ENCODE peak calls at places on chromosomes 7 and 10, in eight cellular contexts. One of them, this sample, is unnamed.

GRCh38 chr7:151085691-151086620 is at the start of gene AGAP3:
- DNase-seq in HCT116: peak; percentile 67
- DNase-seq in cardiac muscle cell: peak; percentile 80
- DNase-seq in fibroblast of lung: peak; percentile 80
- DNase-seq in adrenal gland: peak; percentile 92
- DNase-seq in naive thymus-derived CD4-positive, alpha-beta T cell: peak; percentile 46
- DNase-seq in left ventricle myocardium inferior: peak; percentile 92
- DNase-seq in endodermal cell: peak; percentile 93
- DNase-seq in this sample: peak; percentile 31

GRCh38 chr10:47141349-47141748 is 158.6 kb upstream of the GDF10 start:
- DNase-seq in endodermal cell: no peak
- DNase-seq in HCT116: no peak
- DNase-seq in adrenal gland: no peak
- DNase-seq in fibroblast of lung: no peak
- DNase-seq in cardiac muscle cell: no peak
- DNase-seq in naive thymus-derived CD4-positive, alpha-beta T cell: no peak
- DNase-seq in left ventricle myocardium inferior: no peak
- DNase-seq in this sample: no peak

GRCh38 chr10:106535304-106535964 is 629.1 kb downstream of the SORCS1 start:
- DNase-seq in left ventricle myocardium inferior: no peak
- DNase-seq in HCT116: no peak
- DNase-seq in cardiac muscle cell: no peak
- DNase-seq in naive thymus-derived CD4-positive, alpha-beta T cell: no peak
- DNase-seq in adrenal gland: no peak
- DNase-seq in fibroblast of lung: no peak
- DNase-seq in endodermal cell: peak; percentile 59
- DNase-seq in this sample: no peak

GRCh38 chr7:121195859-121196588 is 132.8 kb upstream of the WNT16 start:
- DNase-seq in adrenal gland: no peak
- DNase-seq in cardiac muscle cell: no peak
- DNase-seq in fibroblast of lung: peak; percentile 11
- DNase-seq in endodermal cell: no peak
- DNase-seq in left ventricle myocardium inferior: no peak
- DNase-seq in HCT116: no peak
- DNase-seq in naive thymus-derived CD4-positive, alpha-beta T cell: no peak
- DNase-seq in this sample: no peak

GRCh38 chr7:122528879-122529481 is 169.9 kb downstream of the RNF133 start:
- DNase-seq in HCT116: peak; percentile 39
- DNase-seq in cardiac muscle cell: peak; percentile 67
- DNase-seq in fibroblast of lung: peak; percentile 23
- DNase-seq in adrenal gland: no peak
- DNase-seq in naive thymus-derived CD4-positive, alpha-beta T cell: no peak
- DNase-seq in left ventricle myocardium inferior: no peak
- DNase-seq in endodermal cell: no peak
- DNase-seq in this sample: no peak

GRCh38 chr7:44646176-44646920 is 39.9 kb downstream of the OGDH start:
- DNase-seq in HCT116: no peak
- DNase-seq in cardiac muscle cell: no peak
- DNase-seq in left ventricle myocardium inferior: no peak
- DNase-seq in naive thymus-derived CD4-positive, alpha-beta T cell: no peak
- DNase-seq in fibroblast of lung: no peak
- DNase-seq in endodermal cell: peak; percentile 12
- DNase-seq in adrenal gland: no peak
- DNase-seq in this sample: no peak

GRCh38 chr10:13528875-13529713 is at the start of gene BEND7:
- DNase-seq in adrenal gland: peak; percentile 56
- DNase-seq in fibroblast of lung: peak; percentile 42
- DNase-seq in naive thymus-derived CD4-positive, alpha-beta T cell: no peak
- DNase-seq in endodermal cell: peak; percentile 66
- DNase-seq in HCT116: no peak
- DNase-seq in left ventricle myocardium inferior: peak; percentile 53
- DNase-seq in cardiac muscle cell: peak; percentile 23
- DNase-seq in this sample: no peak

GRCh38 chr10:110216240-110216639 is 8.8 kb downstream of the MXI1 start:
- DNase-seq in adrenal gland: no peak
- DNase-seq in naive thymus-derived CD4-positive, alpha-beta T cell: no peak
- DNase-seq in left ventricle myocardium inferior: no peak
- DNase-seq in HCT116: no peak
- DNase-seq in fibroblast of lung: no peak
- DNase-seq in cardiac muscle cell: no peak
- DNase-seq in endodermal cell: no peak
- DNase-seq in this sample: no peak

GRCh38 chr10:95377950-95378349 is 87.1 kb upstream of the PDLIM1 start:
- DNase-seq in adrenal gland: no peak
- DNase-seq in cardiac muscle cell: no peak
- DNase-seq in HCT116: no peak
- DNase-seq in left ventricle myocardium inferior: no peak
- DNase-seq in fibroblast of lung: no peak
- DNase-seq in naive thymus-derived CD4-positive, alpha-beta T cell: no peak
- DNase-seq in endodermal cell: no peak
- DNase-seq in this sample: no peak

GRCh38 chr7:130490287-130490686 is 1.6 kb upstream of the MEST start:
- DNase-seq in endodermal cell: peak; percentile 65
- DNase-seq in HCT116: no peak
- DNase-seq in left ventricle myocardium inferior: no peak
- DNase-seq in fibroblast of lung: peak; percentile 61
- DNase-seq in adrenal gland: no peak
- DNase-seq in naive thymus-derived CD4-positive, alpha-beta T cell: no peak
- DNase-seq in cardiac muscle cell: peak; percentile 20
- DNase-seq in this sample: no peak

GRCh38 chr10:123380491-123381085 is 226.4 kb downstream of the BUB3 start:
- DNase-seq in HCT116: no peak
- DNase-seq in adrenal gland: no peak
- DNase-seq in cardiac muscle cell: peak; percentile 29
- DNase-seq in left ventricle myocardium inferior: no peak
- DNase-seq in fibroblast of lung: peak; percentile 31
- DNase-seq in naive thymus-derived CD4-positive, alpha-beta T cell: peak; percentile 10
- DNase-seq in endodermal cell: no peak
- DNase-seq in this sample: no peak

GRCh38 chr10:62548686-62549085 is 174.5 kb downstream of the ZNF365 start:
- DNase-seq in cardiac muscle cell: no peak
- DNase-seq in HCT116: no peak
- DNase-seq in naive thymus-derived CD4-positive, alpha-beta T cell: no peak
- DNase-seq in left ventricle myocardium inferior: no peak
- DNase-seq in fibroblast of lung: peak; percentile 72
- DNase-seq in endodermal cell: no peak
- DNase-seq in adrenal gland: no peak
- DNase-seq in this sample: no peak

GRCh38 chr10:130984686-130985085 is 326.8 kb downstream of the TCERG1L start:
- DNase-seq in HCT116: no peak
- DNase-seq in endodermal cell: no peak
- DNase-seq in adrenal gland: no peak
- DNase-seq in naive thymus-derived CD4-positive, alpha-beta T cell: no peak
- DNase-seq in fibroblast of lung: no peak
- DNase-seq in left ventricle myocardium inferior: no peak
- DNase-seq in cardiac muscle cell: no peak
- DNase-seq in this sample: no peak

GRCh38 chr10:69459101-69459805 is 8.0 kb downstream of the TSPAN15 start:
- DNase-seq in naive thymus-derived CD4-positive, alpha-beta T cell: no peak
- DNase-seq in cardiac muscle cell: no peak
- DNase-seq in adrenal gland: no peak
- DNase-seq in left ventricle myocardium inferior: no peak
- DNase-seq in HCT116: no peak
- DNase-seq in endodermal cell: no peak
- DNase-seq in fibroblast of lung: no peak
- DNase-seq in this sample: no peak

GRCh38 chr10:111076191-111076681 is 593 bp upstream of the ADRA2A start:
- DNase-seq in adrenal gland: peak; percentile 63
- DNase-seq in cardiac muscle cell: peak; percentile 55
- DNase-seq in left ventricle myocardium inferior: peak; percentile 58
- DNase-seq in endodermal cell: peak; percentile 96
- DNase-seq in naive thymus-derived CD4-positive, alpha-beta T cell: peak; percentile 28
- DNase-seq in fibroblast of lung: peak; percentile 39
- DNase-seq in HCT116: peak; percentile 13
- DNase-seq in this sample: no peak

GRCh38 chr7:2851499-2851898 is 7.4 kb upstream of the GNA12 start:
- DNase-seq in left ventricle myocardium inferior: no peak
- DNase-seq in adrenal gland: no peak
- DNase-seq in naive thymus-derived CD4-positive, alpha-beta T cell: no peak
- DNase-seq in HCT116: no peak
- DNase-seq in cardiac muscle cell: no peak
- DNase-seq in fibroblast of lung: no peak
- DNase-seq in endodermal cell: no peak
- DNase-seq in this sample: no peak

GRCh38 chr10:11011966-11012365 is 5.7 kb upstream of the CELF2 start:
- DNase-seq in HCT116: no peak
- DNase-seq in endodermal cell: no peak
- DNase-seq in fibroblast of lung: no peak
- DNase-seq in cardiac muscle cell: no peak
- DNase-seq in adrenal gland: no peak
- DNase-seq in left ventricle myocardium inferior: no peak
- DNase-seq in naive thymus-derived CD4-positive, alpha-beta T cell: no peak
- DNase-seq in this sample: no peak

GRCh38 chr7:100887186-100887954 is 2.1 kb downstream of the UFSP1 start:
- DNase-seq in fibroblast of lung: no peak
- DNase-seq in naive thymus-derived CD4-positive, alpha-beta T cell: peak; percentile 51
- DNase-seq in endodermal cell: no peak
- DNase-seq in cardiac muscle cell: no peak
- DNase-seq in adrenal gland: peak; percentile 30
- DNase-seq in HCT116: no peak
- DNase-seq in left ventricle myocardium inferior: no peak
- DNase-seq in this sample: peak; percentile 53
- H3K4me1 ChIP-seq in fibroblast of lung: peaks cover 11% of the 10 kb centered on the region
- H3K4me1 ChIP-seq in naive thymus-derived CD4-positive, alpha-beta T cell: peaks cover 48% of the 10 kb centered on the region
- H3K4me1 ChIP-seq in endodermal cell: peaks cover 2% of the 10 kb centered on the region
- H3K4me1 ChIP-seq in cardiac muscle cell: peaks cover 22% of the 10 kb centered on the region
- H3K4me1 ChIP-seq in adrenal gland: peaks cover 16% of the 10 kb centered on the region
- H3K4me1 ChIP-seq in HCT116: peaks cover 8% of the 10 kb centered on the region
- H3K4me1 ChIP-seq in left ventricle myocardium inferior: peaks cover 42% of the 10 kb centered on the region
- H3K4me1 ChIP-seq in this sample: peaks cover 36% of the 10 kb centered on the region

DNA sequence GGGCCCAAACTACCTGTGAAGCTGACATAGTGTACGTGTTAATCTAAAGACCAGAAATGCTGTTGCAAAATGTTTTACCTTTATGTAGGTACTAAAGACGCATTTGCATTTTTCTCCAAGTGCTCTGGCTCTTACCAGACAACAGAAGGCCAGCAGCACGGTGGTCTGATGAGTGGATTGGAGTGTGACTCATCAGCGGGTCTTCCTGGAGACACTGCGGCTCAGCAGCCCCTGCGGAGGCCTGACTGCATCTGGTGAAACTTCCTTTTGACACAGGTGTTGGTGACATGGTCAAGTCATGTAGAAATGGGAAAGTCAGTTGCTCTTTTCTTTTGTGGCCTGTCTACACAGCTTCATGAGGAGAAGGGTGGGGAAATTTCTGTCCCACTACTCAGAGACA is 723.6 kb downstream of the INHBA start:
- DNase-seq in adrenal gland: no peak
- DNase-seq in HCT116: no peak
- DNase-seq in fibroblast of lung: peak; percentile 56
- DNase-seq in left ventricle myocardium inferior: no peak
- DNase-seq in endodermal cell: no peak
- DNase-seq in cardiac muscle cell: no peak
- DNase-seq in naive thymus-derived CD4-positive, alpha-beta T cell: no peak
- DNase-seq in this sample: no peak
- H3K27ac ChIP-seq in adrenal gland: no peak overlapping the region
- H3K27ac ChIP-seq in HCT116: no peak overlapping the region
- H3K27ac ChIP-seq in fibroblast of lung: no peak overlapping the region
- H3K27ac ChIP-seq in left ventricle myocardium inferior: no peak overlapping the region
- H3K27ac ChIP-seq in endodermal cell: no peak overlapping the region
- H3K27ac ChIP-seq in cardiac muscle cell: no peak overlapping the region
- H3K27ac ChIP-seq in naive thymus-derived CD4-positive, alpha-beta T cell: no peak overlapping the region
- H3K27ac ChIP-seq in this sample: no peak overlapping the region

GRCh38 chr10:30058111-30058510 is 1.3 kb downstream of the JCAD start:
- DNase-seq in adrenal gland: no peak
- DNase-seq in left ventricle myocardium inferior: no peak
- DNase-seq in naive thymus-derived CD4-positive, alpha-beta T cell: no peak
- DNase-seq in endodermal cell: peak; percentile 55
- DNase-seq in cardiac muscle cell: no peak
- DNase-seq in fibroblast of lung: no peak
- DNase-seq in HCT116: no peak
- DNase-seq in this sample: no peak
- H3K4me3 ChIP-seq in adrenal gland: peak overlapping the region; percentile 58
- H3K4me3 ChIP-seq in left ventricle myocardium inferior: peak overlapping the region; percentile 88
- H3K4me3 ChIP-seq in naive thymus-derived CD4-positive, alpha-beta T cell: no peak overlapping the region
- H3K4me3 ChIP-seq in endodermal cell: peak overlapping the region; percentile 84
- H3K4me3 ChIP-seq in cardiac muscle cell: peak overlapping the region; percentile 91
- H3K4me3 ChIP-seq in fibroblast of lung: peak overlapping the region; percentile 61
- H3K4me3 ChIP-seq in HCT116: peak overlapping the region; percentile 62
- H3K4me3 ChIP-seq in this sample: no peak overlapping the region

GRCh38 chr10:33005322-33006282 is 47.6 kb upstream of the ITGB1 start:
- DNase-seq in cardiac muscle cell: peak; percentile 97
- DNase-seq in adrenal gland: peak; percentile 78
- DNase-seq in endodermal cell: peak; percentile 92
- DNase-seq in HCT116: peak; percentile 89
- DNase-seq in left ventricle myocardium inferior: peak; percentile 71
- DNase-seq in naive thymus-derived CD4-positive, alpha-beta T cell: no peak
- DNase-seq in fibroblast of lung: peak; percentile 97
- DNase-seq in this sample: peak; percentile 17

GRCh38 chr10:33006342-33006887 is 48.4 kb upstream of the ITGB1 start:
- DNase-seq in naive thymus-derived CD4-positive, alpha-beta T cell: no peak
- DNase-seq in fibroblast of lung: no peak
- DNase-seq in left ventricle myocardium inferior: no peak
- DNase-seq in cardiac muscle cell: no peak
- DNase-seq in endodermal cell: no peak
- DNase-seq in adrenal gland: no peak
- DNase-seq in HCT116: no peak
- DNase-seq in this sample: no peak

DNA sequence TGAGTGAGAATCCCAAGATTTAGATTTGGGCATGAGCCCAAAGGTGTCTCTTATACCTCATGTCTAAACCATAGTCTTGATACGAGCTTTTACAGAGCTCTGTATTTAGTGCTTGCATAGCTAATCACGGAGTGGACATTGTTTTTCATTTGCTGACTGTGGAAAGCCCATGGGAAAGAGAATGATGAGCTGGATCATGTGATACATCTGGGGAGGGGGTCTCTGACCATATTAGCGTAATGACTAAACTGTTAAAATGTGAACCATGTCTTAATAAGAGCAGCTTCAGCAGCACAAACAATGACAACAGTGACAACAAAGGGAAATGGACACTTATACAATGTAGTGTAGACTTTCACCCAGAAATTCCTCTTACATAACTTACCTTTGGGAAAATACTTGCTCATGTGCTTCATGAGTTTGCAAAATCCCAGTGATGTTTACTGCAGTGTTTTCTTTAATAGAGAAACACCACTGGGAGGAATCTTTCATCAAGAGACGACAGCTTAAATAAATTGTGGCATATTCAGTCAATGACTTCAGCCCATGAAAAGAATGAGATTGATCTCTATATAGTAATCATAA is 44.0 kb upstream of the ITGB1 start:
- DNase-seq in fibroblast of lung: no peak
- DNase-seq in cardiac muscle cell: no peak
- DNase-seq in naive thymus-derived CD4-positive, alpha-beta T cell: no peak
- DNase-seq in endodermal cell: no peak
- DNase-seq in left ventricle myocardium inferior: no peak
- DNase-seq in adrenal gland: no peak
- DNase-seq in HCT116: no peak
- DNase-seq in this sample: no peak
- H3K4me1 ChIP-seq in fibroblast of lung: no peaks in the 10 kb centered on the region
- H3K4me1 ChIP-seq in cardiac muscle cell: peaks cover 6% of the 10 kb centered on the region
- H3K4me1 ChIP-seq in naive thymus-derived CD4-positive, alpha-beta T cell: peaks cover 7% of the 10 kb centered on the region
- H3K4me1 ChIP-seq in endodermal cell: no peaks in the 10 kb centered on the region
- H3K4me1 ChIP-seq in left ventricle myocardium inferior: peaks cover 24% of the 10 kb centered on the region
- H3K4me1 ChIP-seq in adrenal gland: no peaks in the 10 kb centered on the region
- H3K4me1 ChIP-seq in HCT116: peaks cover 29% of the 10 kb centered on the region
- H3K4me1 ChIP-seq in this sample: peaks cover 4% of the 10 kb centered on the region

GRCh38 chr10:113020425-113020753 is 70.3 kb downstream of the TCF7L2 start:
- DNase-seq in naive thymus-derived CD4-positive, alpha-beta T cell: no peak
- DNase-seq in HCT116: no peak
- DNase-seq in fibroblast of lung: no peak
- DNase-seq in endodermal cell: no peak
- DNase-seq in cardiac muscle cell: no peak
- DNase-seq in left ventricle myocardium inferior: no peak
- DNase-seq in adrenal gland: no peak
- DNase-seq in this sample: no peak
- H3K27ac ChIP-seq in naive thymus-derived CD4-positive, alpha-beta T cell: no peak overlapping the region
- H3K27ac ChIP-seq in HCT116: no peak overlapping the region
- H3K27ac ChIP-seq in fibroblast of lung: no peak overlapping the region
- H3K27ac ChIP-seq in endodermal cell: no peak overlapping the region
- H3K27ac ChIP-seq in cardiac muscle cell: peak overlapping the region; percentile 79
- H3K27ac ChIP-seq in left ventricle myocardium inferior: peak overlapping the region; percentile 60
- H3K27ac ChIP-seq in adrenal gland: no peak overlapping the region
- H3K27ac ChIP-seq in this sample: no peak overlapping the region

This sample was measured in effector memory CD4-positive, alpha-beta T cell.